ENCODE peak calls at places on chromosomes 13 and 19, in five cellular contexts. G is K562, O is IMR-90, V is SK-N-SH, E is GM12878. U is an unnamed sample.

GRCh38 chr13:41580345-41580744 is 123.0 kb downstream of the RGCC start:
- DNase-seq in G (no peak), O (no peak), V (no peak), E (no peak), U (no peak)

GRCh38 chr13:92682832-92683517 is 543.6 kb upstream of the GPC6 start:
- DNase-seq in G (peak), O (no peak), V (no peak), E (no peak), U (no peak)

GRCh38 chr19:16143399-16144215 is at the start of gene HSH2D:
- DNase-seq in G (no peak), O (no peak), V (no peak), E (peak), U (no peak)

GRCh38 chr13:99657848-99658265 is 156.6 kb downstream of the TM9SF2 start:
- DNase-seq in G (no peak), O (no peak), V (peak), E (no peak), U (peak)

GRCh38 chr13:113169277-113170272 is 11.1 kb downstream of the PROZ start:
- DNase-seq in G (no peak), O (no peak), V (no peak), E (no peak), U (no peak)

GRCh38 chr19:55147408-55148251 is 1.4 kb downstream of the TNNT1 start:
- DNase-seq in G (peak), O (no peak), V (peak), E (no peak), U (no peak)

GRCh38 chr13:35810286-35810685 is 320.9 kb downstream of the DCLK1 start:
- DNase-seq in G (no peak), O (no peak), V (peak), E (no peak), U (no peak)

GRCh38 chr19:14370169-14370998 is 10.9 kb upstream of the ADGRE5 start:
- DNase-seq in G (no peak), O (no peak), V (no peak), E (no peak), U (no peak)

GRCh38 chr19:34356875-34357274 is 8.1 kb upstream of the GPI start:
- DNase-seq in G (no peak), O (no peak), V (no peak), E (no peak), U (no peak)

GRCh38 chr19:18118420-18119242 is 21.1 kb downstream of the MAST3 start:
- DNase-seq in G (no peak), O (peak), V (no peak), E (no peak), U (no peak)

GRCh38 chr13:88031980-88032562 is 360.9 kb downstream of the SLITRK5 start:
- DNase-seq in G (no peak), O (peak), V (no peak), E (no peak), U (no peak)

GRCh38 chr13:22800726-22801401 is 379.9 kb upstream of the SGCG start:
- DNase-seq in G (no peak), O (peak), V (no peak), E (peak), U (no peak)

GRCh38 chr13:51027644-51028043 is 83.4 kb downstream of the C13orf42 start:
- DNase-seq in G (no peak), O (no peak), V (no peak), E (no peak), U (no peak)

GRCh38 chr13:81017525-81018152 is 676.7 kb upstream of the SPRY2 start:
- DNase-seq in G (peak), O (peak), V (peak), E (no peak), U (peak)

GRCh38 chr13:52001120-52001731 is 10.0 kb downstream of the ATP7B start:
- DNase-seq in G (peak), O (peak), V (peak), E (no peak), U (peak)

GRCh38 chr19:55253842-55254624 is 4.8 kb downstream of the PPP6R1 start:
- DNase-seq in G (no peak), O (no peak), V (no peak), E (peak), U (no peak)

GRCh38 chr13:94678845-94679244 is 33.5 kb downstream of the SOX21 start:
- DNase-seq in G (no peak), O (no peak), V (no peak), E (no peak), U (no peak)

GRCh38 chr19:17471410-17472125 is 1.2 kb downstream of the SLC27A1 start:
- DNase-seq in G (no peak), O (no peak), V (no peak), E (no peak), U (no peak)

GRCh38 chr13:81713201-81713600 is 1372.3 kb upstream of the SPRY2 start:
- DNase-seq in G (no peak), O (no peak), V (no peak), E (no peak), U (no peak)

GRCh38 chr13:113008841-113009240 is 39.8 kb downstream of the MCF2L start:
- DNase-seq in G (no peak), O (no peak), V (no peak), E (no peak), U (no peak)

GRCh38 chr13:62300021-62300420 is 884.4 kb upstream of the PCDH20 start:
- DNase-seq in G (no peak), O (no peak), V (no peak), E (no peak), U (no peak)

GRCh38 chr13:113856716-113857065 is 7.2 kb downstream of the GAS6 start:
- DNase-seq in G (no peak), O (peak), V (no peak), E (no peak), U (no peak)

GRCh38 chr19:50830266-50831025 is 2.9 kb downstream of the KLK15 start:
- DNase-seq in G (no peak), O (no peak), V (peak), E (no peak), U (no peak)

GRCh38 chr13:23618341-23618740 is 48.1 kb downstream of the TNFRSF19 start:
- DNase-seq in G (no peak), O (peak), V (no peak), E (no peak), U (peak)

GRCh38 chr19:53864308-53864836 is 3.3 kb upstream of the MYADM start:
- DNase-seq in G (peak), O (no peak), V (no peak), E (no peak), U (peak)

GRCh38 chr13:40518481-40518882 is 148.0 kb downstream of the FOXO1 start:
- DNase-seq in G (no peak), O (no peak), V (no peak), E (peak), U (no peak)

GRCh38 chr13:50923272-50923671 is 13.7 kb downstream of the RNASEH2B start:
- DNase-seq in G (no peak), O (no peak), V (no peak), E (no peak), U (peak)

GRCh38 chr13:111396457-111396856 is 76.0 kb downstream of the TEX29 start:
- DNase-seq in G (no peak), O (no peak), V (no peak), E (no peak), U (no peak)

GRCh38 chr13:83048419-83048818 is 833.9 kb downstream of the SLITRK1 start:
- DNase-seq in G (no peak), O (peak), V (no peak), E (no peak), U (no peak)

GRCh38 chr19:662207-662961 is 630 bp downstream of the RNF126 start:
- DNase-seq in G (peak), O (peak), V (peak), E (no peak), U (no peak)

GRCh38 chr13:113769881-113770280 is 10.9 kb downstream of the TMEM255B start:
- DNase-seq in G (no peak), O (no peak), V (no peak), E (no peak), U (no peak)

GRCh38 chr13:66365101-66365500 is 865.0 kb downstream of the PCDH9 start:
- DNase-seq in G (no peak), O (peak), V (no peak), E (no peak), U (no peak)

GRCh38 chr19:38046254-38047047 is 139.4 kb downstream of the SIPA1L3 start:
- DNase-seq in G (no peak), O (no peak), V (no peak), E (peak), U (no peak)

GRCh38 chr19:18659281-18660050 is 22.6 kb downstream of the KLHL26 start:
- DNase-seq in G (no peak), O (no peak), V (peak), E (no peak), U (no peak)

GRCh38 chr19:31427857-31428256 is 78.6 kb upstream of the TSHZ3 start:
- DNase-seq in G (no peak), O (no peak), V (no peak), E (no peak), U (no peak)

DNA sequence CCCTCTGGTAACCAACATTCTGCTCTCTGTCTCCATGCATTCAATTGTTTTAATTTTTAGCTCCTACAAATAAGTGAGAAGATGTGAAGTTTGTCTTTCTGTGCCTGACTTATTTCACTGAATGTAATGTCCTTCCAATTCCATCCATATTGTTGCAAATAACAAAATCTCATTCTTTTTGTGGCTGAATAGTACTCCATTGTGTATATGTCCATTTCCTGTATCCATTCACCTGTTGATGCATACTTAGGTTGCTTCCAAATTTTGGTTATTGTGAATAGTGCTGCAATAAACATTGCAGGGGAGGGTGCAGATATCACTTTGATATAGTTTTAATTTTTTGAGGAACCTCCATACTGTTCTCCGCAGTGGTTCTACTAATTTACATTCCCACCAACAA is 2.5 kb upstream of the ZNF284 start:
- DNase-seq in G (no peak), O (no peak), V (no peak), E (no peak), U (no peak)
- H3K27ac ChIP-seq in G (no peak), O (no peak), V (no peak), E (no peak), U (no peak)

DNA sequence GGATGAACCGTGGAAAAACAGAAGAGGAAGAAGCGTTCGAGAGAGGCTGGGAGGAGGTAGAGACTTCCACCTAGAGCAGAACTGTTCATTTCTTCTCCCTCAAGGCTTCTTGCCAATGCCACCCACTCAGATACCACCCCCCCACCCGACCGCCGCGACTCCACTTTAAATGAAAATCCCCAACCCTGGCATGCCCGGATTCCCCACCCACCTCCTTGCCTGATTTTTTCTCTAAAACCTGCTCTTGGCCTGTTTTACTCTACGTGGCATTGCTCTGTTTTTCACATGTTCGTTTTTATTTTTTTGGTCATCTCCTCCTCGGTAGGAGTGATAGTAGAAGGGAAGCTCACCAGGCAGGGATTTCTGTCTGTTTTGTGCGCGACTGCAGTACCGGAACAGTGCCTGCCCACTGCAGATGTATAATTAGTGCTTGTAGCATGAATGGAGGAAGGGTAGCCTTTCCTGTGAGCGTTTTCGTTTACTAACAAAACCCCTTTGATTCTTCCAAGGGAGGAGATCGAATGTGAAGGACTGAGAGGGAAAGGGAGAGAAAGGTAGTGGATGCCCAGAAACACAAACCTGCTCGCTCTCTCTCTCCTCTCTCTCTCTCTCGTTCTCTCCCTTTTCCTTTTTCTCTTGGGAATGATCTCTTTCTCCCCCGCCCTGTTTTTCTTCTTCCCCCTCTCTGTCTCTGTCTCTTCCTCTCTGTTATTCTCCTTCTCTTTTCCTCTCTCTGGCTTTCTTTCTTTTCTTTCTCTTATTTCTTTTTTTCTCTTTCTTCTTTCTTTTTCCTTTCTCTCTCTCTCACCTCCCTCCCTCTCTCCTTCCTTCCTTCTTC is 2.2 kb downstream of the CD70 start:
- DNase-seq in G (no peak), O (no peak), V (no peak), E (no peak), U (no peak)
- TF ChIP-seq RCOR1 in G (no peak), O (no peak), V (no peak), E (no peak), U (no peak)

GRCh38 chr19:47109177-47109540 is 4.4 kb downstream of the ZC3H4 start:
- DNase-seq in G (no peak), O (no peak), V (no peak), E (no peak), U (no peak)
- H3K27ac ChIP-seq in G (peak), O (no peak), V (peak), E (peak), U (peak)

DNA sequence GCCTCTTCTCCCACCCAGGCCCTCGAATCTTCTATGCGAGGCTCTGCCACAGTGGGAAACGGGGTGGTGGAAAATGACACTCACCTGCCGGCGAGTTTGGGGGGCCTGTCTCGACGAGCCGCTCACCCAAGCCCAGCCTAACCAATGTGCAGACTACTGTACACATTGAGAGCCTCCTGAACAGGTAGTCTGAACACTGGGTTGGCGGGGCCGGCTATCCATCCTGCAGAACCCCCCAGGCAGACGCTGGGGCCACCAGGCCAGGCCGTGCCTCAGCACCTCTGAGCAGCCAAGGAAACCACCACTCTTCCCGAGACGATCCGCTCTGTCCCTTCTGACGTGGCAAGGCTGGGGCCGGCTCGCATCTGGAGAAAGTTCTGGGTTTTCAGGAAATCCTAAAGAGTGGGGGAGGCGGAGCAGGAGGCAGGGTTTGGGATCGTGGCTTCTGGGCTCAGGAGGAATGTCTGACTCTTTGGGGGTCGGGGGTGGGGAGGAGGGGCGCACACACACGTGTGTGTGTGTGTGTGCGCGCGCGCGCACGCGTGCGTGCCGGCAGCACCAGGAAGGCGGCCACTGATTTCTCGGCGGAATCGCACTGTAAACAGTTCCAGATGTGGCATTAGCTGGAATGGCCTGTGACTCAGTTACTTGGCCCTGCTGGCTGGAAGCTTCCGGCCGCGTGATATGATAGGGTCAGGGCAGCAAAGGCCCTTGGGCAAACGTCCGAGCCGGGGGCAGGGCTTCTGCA is 18.5 kb downstream of the TMED1 start:
- DNase-seq in G (no peak), O (peak), V (peak), E (no peak), U (no peak)
- TF ChIP-seq RCOR1 in G (no peak), O (peak), V (peak), E (no peak), U (no peak)

DNA sequence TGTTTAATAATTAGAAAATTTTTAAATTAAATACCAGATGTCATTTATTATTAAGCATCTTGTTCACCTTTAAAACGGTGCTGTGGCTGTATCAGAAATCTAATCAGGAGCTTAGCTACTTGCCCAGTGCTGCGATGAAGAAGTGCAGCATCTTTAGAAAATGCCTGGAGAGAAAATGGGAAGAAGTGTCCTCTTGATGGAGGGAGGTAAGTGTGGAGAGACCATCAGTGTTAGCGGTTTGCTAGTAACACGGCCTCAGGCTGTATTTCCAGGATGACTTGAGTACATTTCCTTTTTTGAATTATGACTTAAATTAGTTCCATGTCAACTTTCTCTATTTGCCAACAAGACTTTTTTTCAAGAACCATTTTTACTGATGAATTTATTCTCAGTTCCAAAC is 74.1 kb downstream of the SHISA2 start:
- DNase-seq in G (no peak), O (no peak), V (no peak), E (no peak), U (no peak)
- H3K27ac ChIP-seq in G (no peak), O (no peak), V (no peak), E (no peak), U (no peak)

U was measured in A549.